ENCODE peak calls at places on chromosomes 5 and 9, in seven cellular contexts. One of them, this sample, is unnamed.

GRCh38 chr5:78127875-78128274 is 166.6 kb downstream of the AP3B1 start:
- DNase-seq in SJSA1: no peak
- DNase-seq in PC-3: no peak
- DNase-seq in astrocyte: no peak
- DNase-seq in upper lobe of right lung: no peak
- DNase-seq in pancreas: no peak
- DNase-seq in neural progenitor cell: peak
- DNase-seq in this sample: no peak

GRCh38 chr9:1454211-1454979 is 404.2 kb downstream of the DMRT2 start:
- DNase-seq in astrocyte: no peak
- DNase-seq in SJSA1: no peak
- DNase-seq in upper lobe of right lung: no peak
- DNase-seq in neural progenitor cell: no peak
- DNase-seq in PC-3: no peak
- DNase-seq in pancreas: no peak
- DNase-seq in this sample: no peak

GRCh38 chr9:90966475-90967150 is 165.0 kb downstream of the SYK start:
- DNase-seq in neural progenitor cell: no peak
- DNase-seq in PC-3: peak
- DNase-seq in SJSA1: no peak
- DNase-seq in upper lobe of right lung: no peak
- DNase-seq in pancreas: no peak
- DNase-seq in astrocyte: peak
- DNase-seq in this sample: no peak

GRCh38 chr5:129361441-129362025 is 98.6 kb upstream of the ADAMTS19 start:
- DNase-seq in astrocyte: no peak
- DNase-seq in upper lobe of right lung: no peak
- DNase-seq in neural progenitor cell: peak
- DNase-seq in SJSA1: no peak
- DNase-seq in PC-3: peak
- DNase-seq in pancreas: no peak
- DNase-seq in this sample: no peak

GRCh38 chr9:38263534-38263933 is 129.0 kb upstream of the ALDH1B1 start:
- DNase-seq in upper lobe of right lung: no peak
- DNase-seq in SJSA1: no peak
- DNase-seq in PC-3: peak
- DNase-seq in pancreas: no peak
- DNase-seq in neural progenitor cell: peak
- DNase-seq in astrocyte: peak
- DNase-seq in this sample: no peak

GRCh38 chr9:132637351-132637750 is 32.4 kb downstream of the DDX31 start:
- DNase-seq in neural progenitor cell: no peak
- DNase-seq in astrocyte: no peak
- DNase-seq in SJSA1: no peak
- DNase-seq in pancreas: no peak
- DNase-seq in PC-3: peak
- DNase-seq in upper lobe of right lung: no peak
- DNase-seq in this sample: peak

GRCh38 chr5:168786142-168786541 is 207.0 kb upstream of the PANK3 start:
- DNase-seq in SJSA1: no peak
- DNase-seq in neural progenitor cell: no peak
- DNase-seq in upper lobe of right lung: no peak
- DNase-seq in PC-3: peak
- DNase-seq in astrocyte: peak
- DNase-seq in pancreas: no peak
- DNase-seq in this sample: no peak

GRCh38 chr5:67364381-67364970 is 167.9 kb upstream of the CD180 start:
- DNase-seq in neural progenitor cell: no peak
- DNase-seq in pancreas: no peak
- DNase-seq in upper lobe of right lung: no peak
- DNase-seq in astrocyte: no peak
- DNase-seq in PC-3: no peak
- DNase-seq in SJSA1: no peak
- DNase-seq in this sample: no peak

GRCh38 chr9:95313010-95313498 is 4.5 kb downstream of the FANCC start:
- DNase-seq in PC-3: peak
- DNase-seq in SJSA1: peak
- DNase-seq in upper lobe of right lung: peak
- DNase-seq in neural progenitor cell: peak
- DNase-seq in pancreas: peak
- DNase-seq in astrocyte: peak
- DNase-seq in this sample: no peak

GRCh38 chr5:55991768-55992486 is 2.8 kb downstream of the IL6ST start:
- DNase-seq in astrocyte: peak
- DNase-seq in PC-3: no peak
- DNase-seq in SJSA1: no peak
- DNase-seq in neural progenitor cell: no peak
- DNase-seq in upper lobe of right lung: no peak
- DNase-seq in pancreas: no peak
- DNase-seq in this sample: no peak

GRCh38 chr9:114958021-114958846 is 27.8 kb upstream of the TNFSF8 start:
- DNase-seq in neural progenitor cell: no peak
- DNase-seq in PC-3: no peak
- DNase-seq in SJSA1: no peak
- DNase-seq in astrocyte: no peak
- DNase-seq in pancreas: no peak
- DNase-seq in upper lobe of right lung: peak
- DNase-seq in this sample: no peak

GRCh38 chr5:170709640-170710039 is 73.9 kb upstream of the GABRP start:
- DNase-seq in upper lobe of right lung: no peak
- DNase-seq in PC-3: no peak
- DNase-seq in SJSA1: no peak
- DNase-seq in neural progenitor cell: no peak
- DNase-seq in pancreas: no peak
- DNase-seq in astrocyte: no peak
- DNase-seq in this sample: no peak

GRCh38 chr5:150434502-150434901 is 15.0 kb downstream of the RPS14 start:
- DNase-seq in upper lobe of right lung: no peak
- DNase-seq in PC-3: no peak
- DNase-seq in neural progenitor cell: no peak
- DNase-seq in SJSA1: peak
- DNase-seq in astrocyte: peak
- DNase-seq in pancreas: no peak
- DNase-seq in this sample: no peak

GRCh38 chr9:137538058-137538457 is 12.1 kb downstream of the PNPLA7 start:
- DNase-seq in pancreas: no peak
- DNase-seq in astrocyte: no peak
- DNase-seq in SJSA1: no peak
- DNase-seq in neural progenitor cell: no peak
- DNase-seq in upper lobe of right lung: no peak
- DNase-seq in PC-3: no peak
- DNase-seq in this sample: no peak

GRCh38 chr5:118953652-118954005 is 34.7 kb downstream of the DTWD2 start:
- DNase-seq in SJSA1: no peak
- DNase-seq in PC-3: no peak
- DNase-seq in astrocyte: no peak
- DNase-seq in pancreas: no peak
- DNase-seq in upper lobe of right lung: no peak
- DNase-seq in neural progenitor cell: no peak
- DNase-seq in this sample: no peak

GRCh38 chr5:2756764-2757163 is 5.3 kb upstream of the IRX2 start:
- DNase-seq in pancreas: no peak
- DNase-seq in astrocyte: no peak
- DNase-seq in upper lobe of right lung: peak
- DNase-seq in SJSA1: no peak
- DNase-seq in PC-3: peak
- DNase-seq in neural progenitor cell: no peak
- DNase-seq in this sample: no peak

GRCh38 chr5:95422842-95423241 is 31.7 kb downstream of the FAM81B start:
- DNase-seq in pancreas: no peak
- DNase-seq in upper lobe of right lung: no peak
- DNase-seq in neural progenitor cell: no peak
- DNase-seq in astrocyte: peak
- DNase-seq in PC-3: peak
- DNase-seq in SJSA1: no peak
- DNase-seq in this sample: no peak

GRCh38 chr9:134525841-134526797 is 115.5 kb upstream of the COL5A1 start:
- DNase-seq in upper lobe of right lung: peak
- DNase-seq in SJSA1: peak
- DNase-seq in neural progenitor cell: no peak
- DNase-seq in astrocyte: no peak
- DNase-seq in PC-3: no peak
- DNase-seq in pancreas: no peak
- DNase-seq in this sample: no peak

GRCh38 chr9:133944746-133945135 is 47.4 kb downstream of the VAV2 start:
- DNase-seq in pancreas: peak
- DNase-seq in neural progenitor cell: no peak
- DNase-seq in SJSA1: no peak
- DNase-seq in astrocyte: peak
- DNase-seq in upper lobe of right lung: peak
- DNase-seq in PC-3: peak
- DNase-seq in this sample: no peak

DNA sequence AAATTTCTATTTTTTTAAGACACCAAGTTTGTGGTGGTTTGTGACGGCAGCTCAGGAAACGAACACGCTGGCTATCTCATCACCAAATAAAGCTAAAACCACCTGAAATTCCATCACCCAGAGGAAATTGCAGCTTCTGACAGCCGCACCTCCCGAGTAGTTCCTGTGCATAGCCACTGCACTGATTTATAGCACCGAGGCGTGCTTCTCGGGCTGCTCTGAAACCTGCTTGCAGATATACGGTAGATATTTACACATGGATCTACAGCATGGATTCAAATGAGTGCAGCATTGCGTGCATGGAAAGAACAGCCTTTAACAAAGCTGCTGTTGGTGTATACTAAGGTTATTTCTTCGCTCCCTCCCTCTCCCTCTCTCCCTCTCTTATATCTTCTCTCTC is 153.8 kb downstream of the PHF2 start:
- DNase-seq in pancreas: no peak
- DNase-seq in PC-3: no peak
- DNase-seq in upper lobe of right lung: no peak
- DNase-seq in SJSA1: no peak
- DNase-seq in neural progenitor cell: no peak
- DNase-seq in astrocyte: no peak
- DNase-seq in this sample: no peak
- H3K27ac ChIP-seq in pancreas: no peak
- H3K27ac ChIP-seq in PC-3: no peak
- H3K27ac ChIP-seq in upper lobe of right lung: no peak
- H3K27ac ChIP-seq in SJSA1: no peak
- H3K27ac ChIP-seq in neural progenitor cell: no peak
- H3K27ac ChIP-seq in astrocyte: no peak
- H3K27ac ChIP-seq in this sample: no peak

DNA sequence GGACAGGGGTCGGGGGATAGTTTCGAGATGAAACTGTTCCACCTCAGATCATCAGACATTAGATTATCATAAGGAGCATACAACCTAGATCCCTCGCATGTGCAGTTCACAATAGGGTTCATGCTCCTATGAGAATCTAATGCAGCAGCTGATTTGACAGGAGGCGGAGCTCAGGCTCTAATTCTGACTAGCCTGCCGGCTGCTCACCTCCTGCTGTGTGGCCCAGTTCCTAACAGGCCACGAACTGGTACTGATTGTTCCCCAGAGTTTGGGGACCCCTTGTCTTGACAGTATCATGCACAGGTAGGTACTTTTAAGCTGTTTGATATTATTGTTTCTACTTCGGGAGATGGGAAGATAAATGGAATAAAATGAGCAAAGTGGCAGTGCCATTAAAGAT is 66.9 kb downstream of the ZCCHC7 start:
- DNase-seq in SJSA1: no peak
- DNase-seq in PC-3: no peak
- DNase-seq in upper lobe of right lung: no peak
- DNase-seq in astrocyte: no peak
- DNase-seq in pancreas: no peak
- DNase-seq in neural progenitor cell: no peak
- DNase-seq in this sample: no peak
- H3K27ac ChIP-seq in SJSA1: no peak
- H3K27ac ChIP-seq in PC-3: no peak
- H3K27ac ChIP-seq in upper lobe of right lung: no peak
- H3K27ac ChIP-seq in astrocyte: no peak
- H3K27ac ChIP-seq in pancreas: no peak
- H3K27ac ChIP-seq in neural progenitor cell: no peak
- H3K27ac ChIP-seq in this sample: no peak

DNA sequence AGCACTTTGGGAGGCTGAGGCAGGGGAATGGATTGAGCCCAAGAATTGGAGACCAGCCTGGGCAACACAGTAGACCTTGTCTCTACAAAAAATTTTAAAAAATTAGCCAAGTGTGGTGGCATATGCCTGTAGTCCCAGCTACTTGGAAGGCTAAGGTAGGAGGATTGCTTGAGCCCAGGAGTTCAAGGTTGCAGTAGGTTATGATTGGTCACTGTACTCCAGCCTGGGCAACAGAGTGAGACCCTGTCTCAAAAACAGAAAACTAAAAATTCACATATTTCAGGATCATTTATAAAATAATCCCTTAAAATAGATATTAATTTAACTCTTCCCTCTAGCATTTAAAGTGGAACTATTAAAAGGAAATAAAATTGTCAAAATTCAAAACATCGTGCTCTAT is 3.4 kb downstream of the FCHO2 start:
- DNase-seq in neural progenitor cell: no peak
- DNase-seq in upper lobe of right lung: no peak
- DNase-seq in SJSA1: no peak
- DNase-seq in PC-3: no peak
- DNase-seq in pancreas: no peak
- DNase-seq in astrocyte: no peak
- DNase-seq in this sample: no peak
- H3K27ac ChIP-seq in neural progenitor cell: no peak
- H3K27ac ChIP-seq in upper lobe of right lung: no peak
- H3K27ac ChIP-seq in SJSA1: no peak
- H3K27ac ChIP-seq in PC-3: no peak
- H3K27ac ChIP-seq in pancreas: no peak
- H3K27ac ChIP-seq in astrocyte: no peak
- H3K27ac ChIP-seq in this sample: no peak

GRCh38 chr9:3451956-3452355 is 73.8 kb downstream of the RFX3 start:
- DNase-seq in SJSA1: no peak
- DNase-seq in astrocyte: no peak
- DNase-seq in upper lobe of right lung: no peak
- DNase-seq in pancreas: no peak
- DNase-seq in neural progenitor cell: no peak
- DNase-seq in PC-3: no peak
- DNase-seq in this sample: no peak
- H3K27ac ChIP-seq in SJSA1: no peak
- H3K27ac ChIP-seq in astrocyte: no peak
- H3K27ac ChIP-seq in upper lobe of right lung: no peak
- H3K27ac ChIP-seq in pancreas: no peak
- H3K27ac ChIP-seq in neural progenitor cell: no peak
- H3K27ac ChIP-seq in PC-3: no peak
- H3K27ac ChIP-seq in this sample: no peak

GRCh38 chr5:16050414-16050813 is 129.2 kb downstream of the MARCHF11 start:
- DNase-seq in PC-3: no peak
- DNase-seq in astrocyte: no peak
- DNase-seq in SJSA1: no peak
- DNase-seq in neural progenitor cell: no peak
- DNase-seq in pancreas: no peak
- DNase-seq in upper lobe of right lung: no peak
- DNase-seq in this sample: no peak
- H3K27ac ChIP-seq in PC-3: no peak
- H3K27ac ChIP-seq in astrocyte: no peak
- H3K27ac ChIP-seq in SJSA1: no peak
- H3K27ac ChIP-seq in neural progenitor cell: no peak
- H3K27ac ChIP-seq in pancreas: no peak
- H3K27ac ChIP-seq in upper lobe of right lung: no peak
- H3K27ac ChIP-seq in this sample: no peak